ENCODE peak calls at places on chromosomes 12 and 14, in four cellular contexts. One of them, this sample, is unnamed.

GRCh38 chr14:64788706-64789105 is 84.5 kb downstream of the PLEKHG3 start:
- DNase-seq in GM12878: no peak
- DNase-seq in heart left ventricle: no peak
- DNase-seq in body of pancreas: no peak
- DNase-seq in this sample: peak

GRCh38 chr12:77841467-77842054 is 10.9 kb downstream of the NAV3 start:
- DNase-seq in body of pancreas: no peak
- DNase-seq in GM12878: no peak
- DNase-seq in heart left ventricle: peak
- DNase-seq in this sample: no peak

GRCh38 chr12:30996255-30996654 is 69.7 kb downstream of the TSPAN11 start:
- DNase-seq in heart left ventricle: no peak
- DNase-seq in GM12878: no peak
- DNase-seq in body of pancreas: no peak
- DNase-seq in this sample: no peak

GRCh38 chr12:10354502-10354901 is 35.3 kb downstream of the KLRK1 start:
- DNase-seq in body of pancreas: no peak
- DNase-seq in GM12878: no peak
- DNase-seq in heart left ventricle: no peak
- DNase-seq in this sample: no peak

GRCh38 chr12:6962285-6963015 is 8.0 kb downstream of the PHB2 start:
- DNase-seq in body of pancreas: peak
- DNase-seq in GM12878: no peak
- DNase-seq in heart left ventricle: peak
- DNase-seq in this sample: no peak

GRCh38 chr12:52631264-52631663 is 12.9 kb upstream of the KRT73 start:
- DNase-seq in heart left ventricle: no peak
- DNase-seq in body of pancreas: no peak
- DNase-seq in GM12878: no peak
- DNase-seq in this sample: no peak

GRCh38 chr12:127143020-127143419 is 1124.0 kb upstream of the TMEM132C start:
- DNase-seq in body of pancreas: no peak
- DNase-seq in GM12878: no peak
- DNase-seq in heart left ventricle: no peak
- DNase-seq in this sample: no peak

GRCh38 chr12:15700595-15700994 is 88.6 kb downstream of the EPS8 start:
- DNase-seq in GM12878: peak
- DNase-seq in heart left ventricle: no peak
- DNase-seq in body of pancreas: no peak
- DNase-seq in this sample: peak

GRCh38 chr12:47277071-47277408 is 197.3 kb upstream of the AMIGO2 start:
- DNase-seq in body of pancreas: no peak
- DNase-seq in heart left ventricle: no peak
- DNase-seq in GM12878: no peak
- DNase-seq in this sample: no peak

GRCh38 chr12:115657081-115658013 is 620.1 kb downstream of the MED13L start:
- DNase-seq in body of pancreas: no peak
- DNase-seq in GM12878: no peak
- DNase-seq in heart left ventricle: no peak
- DNase-seq in this sample: no peak

GRCh38 chr12:6539276-6540134 is 5.2 kb downstream of the GAPDH start:
- DNase-seq in GM12878: no peak
- DNase-seq in body of pancreas: no peak
- DNase-seq in heart left ventricle: peak
- DNase-seq in this sample: no peak

GRCh38 chr14:89367449-89368120 is 49.4 kb downstream of the FOXN3 start:
- DNase-seq in heart left ventricle: no peak
- DNase-seq in GM12878: no peak
- DNase-seq in body of pancreas: no peak
- DNase-seq in this sample: no peak
- TF ChIP-seq POLR2A in heart left ventricle: no peak
- TF ChIP-seq POLR2A in GM12878: no peak
- TF ChIP-seq POLR2A in body of pancreas: no peak
- TF ChIP-seq POLR2A in this sample: no peak

GRCh38 chr14:76812422-76813383 is at the start of gene ANGEL1:
- DNase-seq in body of pancreas: peak
- DNase-seq in GM12878: peak
- DNase-seq in heart left ventricle: peak
- DNase-seq in this sample: peak
- TF ChIP-seq POLR2A in body of pancreas: peak
- TF ChIP-seq POLR2A in GM12878: peak
- TF ChIP-seq POLR2A in heart left ventricle: no peak
- TF ChIP-seq POLR2A in this sample: peak

GRCh38 chr12:96399919-96400630 is at the start of gene CDK17:
- DNase-seq in heart left ventricle: peak
- DNase-seq in GM12878: no peak
- DNase-seq in body of pancreas: peak
- DNase-seq in this sample: peak

GRCh38 chr12:96397756-96398421 is 2.4 kb downstream of the CDK17 start:
- DNase-seq in GM12878: no peak
- DNase-seq in body of pancreas: no peak
- DNase-seq in heart left ventricle: no peak
- DNase-seq in this sample: peak

GRCh38 chr12:96398422-96399080 is 1.7 kb downstream of the CDK17 start:
- DNase-seq in GM12878: no peak
- DNase-seq in body of pancreas: no peak
- DNase-seq in heart left ventricle: no peak
- DNase-seq in this sample: peak

GRCh38 chr12:96400631-96401060 is 407 bp upstream of the CDK17 start:
- DNase-seq in body of pancreas: no peak
- DNase-seq in heart left ventricle: no peak
- DNase-seq in GM12878: peak
- DNase-seq in this sample: no peak

DNA sequence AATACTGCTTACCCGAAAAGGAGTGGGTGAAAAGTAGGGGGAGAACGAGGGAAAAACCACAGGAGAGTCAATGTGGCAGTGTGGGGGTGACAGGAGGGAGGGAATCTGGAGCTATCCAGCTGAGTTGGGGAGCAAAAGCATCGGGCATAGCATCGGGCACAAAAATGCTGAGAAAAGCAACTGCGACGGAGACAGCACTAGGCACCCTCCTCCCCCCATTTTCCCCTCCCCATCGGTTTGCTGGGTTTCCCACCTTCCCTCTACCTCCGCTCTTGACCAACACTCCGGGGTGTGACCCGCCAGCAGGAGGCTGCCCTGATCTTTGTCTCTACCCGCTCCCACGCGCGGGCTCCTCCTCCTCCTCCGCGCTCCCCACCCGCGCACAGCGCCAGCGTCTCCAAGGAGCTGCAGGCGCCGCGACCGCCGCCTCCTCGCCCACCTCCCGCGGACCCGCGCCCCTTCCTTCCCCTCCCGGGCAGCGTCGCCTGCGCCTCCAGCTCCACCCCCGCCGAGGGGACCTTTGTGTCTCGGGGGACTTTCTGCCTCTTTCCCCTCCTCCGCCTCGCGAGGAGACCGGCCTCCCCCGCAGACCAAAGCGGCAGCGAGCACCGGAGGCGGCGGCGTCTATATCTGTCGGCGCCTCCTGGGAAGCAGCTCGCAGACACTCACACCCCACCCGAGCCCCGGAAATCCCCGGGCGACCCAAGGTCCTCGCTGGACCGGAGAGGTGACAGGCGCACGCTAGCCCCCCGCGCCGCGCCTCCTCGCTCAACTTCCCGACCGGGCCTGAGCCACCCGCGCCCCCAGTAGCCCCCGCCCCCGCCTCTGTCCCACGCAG is 939 bp downstream of the CDK17 start:
- DNase-seq in heart left ventricle: peak
- DNase-seq in GM12878: peak
- DNase-seq in body of pancreas: peak
- DNase-seq in this sample: peak
- TF ChIP-seq POLR2A in heart left ventricle: no peak
- TF ChIP-seq POLR2A in GM12878: peak
- TF ChIP-seq POLR2A in body of pancreas: peak
- TF ChIP-seq POLR2A in this sample: peak

DNA sequence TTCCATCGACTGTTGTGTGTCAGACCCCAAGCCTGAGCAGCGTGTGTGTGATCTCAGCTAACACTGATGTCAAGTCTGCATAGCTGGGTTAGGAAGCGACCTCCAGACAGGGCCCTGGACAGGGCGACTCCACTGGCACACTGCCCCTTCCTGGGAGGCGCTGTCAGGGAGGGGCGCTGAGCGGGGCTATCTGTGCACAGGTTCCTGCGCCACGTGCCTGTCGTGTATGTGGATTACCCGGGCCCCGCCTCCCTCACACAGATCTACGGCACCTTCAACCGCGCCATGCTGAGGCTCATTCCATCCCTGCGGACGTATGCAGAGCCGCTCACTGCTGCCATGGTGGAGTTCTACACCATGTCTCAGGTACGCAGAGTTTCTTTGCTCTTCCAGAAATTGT is 53.9 kb downstream of the DYNC1H1 start:
- DNase-seq in body of pancreas: no peak
- DNase-seq in heart left ventricle: no peak
- DNase-seq in GM12878: no peak
- DNase-seq in this sample: no peak
- TF ChIP-seq POLR2A in body of pancreas: no peak
- TF ChIP-seq POLR2A in heart left ventricle: no peak
- TF ChIP-seq POLR2A in GM12878: peak
- TF ChIP-seq POLR2A in this sample: no peak

GRCh38 chr12:62363506-62363905 is 103.1 kb upstream of the MON2 start:
- DNase-seq in GM12878: no peak
- DNase-seq in heart left ventricle: no peak
- DNase-seq in body of pancreas: no peak
- DNase-seq in this sample: no peak
- TF ChIP-seq POLR2A in GM12878: no peak
- TF ChIP-seq POLR2A in heart left ventricle: no peak
- TF ChIP-seq POLR2A in body of pancreas: no peak
- TF ChIP-seq POLR2A in this sample: no peak

GRCh38 chr14:67240168-67240932 is 885 bp upstream of the PALS1 start:
- DNase-seq in GM12878: no peak
- DNase-seq in body of pancreas: peak
- DNase-seq in heart left ventricle: peak
- DNase-seq in this sample: peak

GRCh38 chr14:67240978-67241415 is 238 bp upstream of the PALS1 start:
- DNase-seq in body of pancreas: peak
- DNase-seq in GM12878: peak
- DNase-seq in heart left ventricle: peak
- DNase-seq in this sample: peak

GRCh38 chr14:67245104-67245503 is 3.9 kb downstream of the PALS1 start:
- DNase-seq in body of pancreas: no peak
- DNase-seq in GM12878: no peak
- DNase-seq in heart left ventricle: no peak
- DNase-seq in this sample: no peak

GRCh38 chr14:67239582-67239981 is 1.7 kb upstream of the PALS1 start:
- DNase-seq in body of pancreas: no peak
- DNase-seq in heart left ventricle: no peak
- DNase-seq in GM12878: no peak
- DNase-seq in this sample: no peak

DNA sequence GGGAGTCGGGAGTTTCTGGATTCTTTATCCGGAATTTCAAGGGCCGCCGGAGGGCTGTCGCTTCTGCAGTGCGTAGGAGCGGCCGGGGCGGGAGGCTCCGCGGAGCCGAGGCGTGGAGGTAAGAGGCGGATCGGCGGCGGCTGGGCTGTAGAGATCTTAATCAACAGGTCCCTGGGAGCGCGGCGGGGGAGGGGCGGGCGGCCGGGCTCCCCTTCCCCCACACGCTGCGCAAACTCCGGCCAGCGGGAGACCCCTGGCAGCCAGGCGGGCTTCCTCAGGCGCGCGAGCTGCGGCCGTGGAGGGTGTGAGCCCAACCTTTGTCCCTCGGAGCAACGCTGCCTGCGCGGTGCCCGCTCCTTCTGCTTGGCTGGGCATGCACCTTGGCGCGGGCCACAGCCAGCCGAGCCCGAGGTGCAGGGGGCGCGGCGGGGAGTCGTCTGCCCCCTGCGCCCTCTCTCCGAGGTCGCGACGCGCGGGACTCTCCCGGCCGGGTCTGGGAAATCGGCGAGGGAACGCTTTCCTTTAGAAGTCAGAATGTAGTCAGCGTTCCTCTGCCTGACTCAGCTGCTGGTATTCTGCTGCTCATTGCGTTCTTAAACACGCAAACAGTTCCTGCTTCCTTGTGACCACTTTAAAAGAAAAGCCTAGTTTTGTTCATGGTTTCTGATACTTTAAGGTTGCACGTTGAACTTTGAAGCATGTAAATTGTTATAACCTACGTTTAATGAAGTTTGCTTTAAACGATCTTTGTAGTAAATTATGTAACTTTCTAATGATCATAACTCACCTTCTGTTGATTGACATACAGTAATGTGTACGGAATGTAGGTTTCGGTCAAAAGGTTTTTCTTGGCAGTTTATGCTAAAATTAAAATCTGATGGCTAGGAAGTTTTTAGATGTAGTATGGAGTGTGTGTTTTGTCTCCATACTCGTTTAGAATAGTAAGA is at the start of gene PALS1:
- DNase-seq in GM12878: peak
- DNase-seq in body of pancreas: peak
- DNase-seq in heart left ventricle: no peak
- DNase-seq in this sample: no peak
- TF ChIP-seq POLR2A in GM12878: peak
- TF ChIP-seq POLR2A in body of pancreas: peak
- TF ChIP-seq POLR2A in heart left ventricle: no peak
- TF ChIP-seq POLR2A in this sample: peak

GRCh38 chr12:57605308-57606015 is 838 bp downstream of the DTX3 start:
- DNase-seq in GM12878: no peak
- DNase-seq in heart left ventricle: peak
- DNase-seq in body of pancreas: no peak
- DNase-seq in this sample: no peak

GRCh38 chr12:57602544-57602943 is 2.1 kb upstream of the DTX3 start:
- DNase-seq in heart left ventricle: no peak
- DNase-seq in GM12878: no peak
- DNase-seq in body of pancreas: no peak
- DNase-seq in this sample: no peak

GRCh38 chr12:57604454-57605307 is at the start of gene DTX3:
- DNase-seq in heart left ventricle: peak
- DNase-seq in GM12878: no peak
- DNase-seq in body of pancreas: peak
- DNase-seq in this sample: no peak

GRCh38 chr12:57603323-57603722 is 1.3 kb upstream of the DTX3 start:
- DNase-seq in body of pancreas: no peak
- DNase-seq in GM12878: no peak
- DNase-seq in heart left ventricle: no peak
- DNase-seq in this sample: no peak

GRCh38 chr12:57603758-57604453 is 718 bp upstream of the DTX3 start:
- DNase-seq in body of pancreas: no peak
- DNase-seq in heart left ventricle: peak
- DNase-seq in GM12878: no peak
- DNase-seq in this sample: no peak
- TF ChIP-seq POLR2A in body of pancreas: peak
- TF ChIP-seq POLR2A in heart left ventricle: no peak
- TF ChIP-seq POLR2A in GM12878: no peak
- TF ChIP-seq POLR2A in this sample: no peak